ENCODE peak calls at places on chromosomes 13 and 19, in six cellular contexts. F is testis, E is heart left ventricle, I is heart right ventricle, L is HL-60, R is astrocyte. C is an unnamed sample. For H3K27me3, the result is how much of the 10 kb centered on the place peaks cover.

GRCh38 chr19:38250821-38251563 is 5.2 kb downstream of the PPP1R14A start:
- DNase-seq in F (peak), E (peak), I (peak), L (no peak), R (no peak), C (no peak)

GRCh38 chr13:106291006-106291405 is 244.5 kb downstream of the EFNB2 start:
- DNase-seq in F (no peak), E (no peak), I (no peak), L (no peak), R (peak), C (no peak)

GRCh38 chr19:29145756-29146155 is 67.2 kb downstream of the UQCRFS1 start:
- DNase-seq in F (no peak), E (no peak), I (no peak), L (no peak), R (no peak), C (no peak)

GRCh38 chr13:99468971-99469545 is 32.2 kb upstream of the TM9SF2 start:
- DNase-seq in F (no peak), E (no peak), I (no peak), L (peak), R (no peak), C (no peak)

GRCh38 chr19:5075603-5076002 is 106.7 kb downstream of the KDM4B start:
- DNase-seq in F (no peak), E (no peak), I (no peak), L (no peak), R (no peak), C (no peak)

GRCh38 chr19:8607386-8607785 is 3.1 kb downstream of the ADAMTS10 start:
- DNase-seq in F (peak), E (peak), I (peak), L (no peak), R (peak), C (no peak)

GRCh38 chr19:50046649-50047503 is 21.1 kb downstream of the ZNF473 start:
- DNase-seq in F (peak), E (peak), I (peak), L (peak), R (no peak), C (peak)

GRCh38 chr19:14315433-14315832 is 65.8 kb upstream of the ADGRE5 start:
- DNase-seq in F (no peak), E (no peak), I (no peak), L (no peak), R (no peak), C (no peak)

GRCh38 chr13:114203536-114203935 is 24.5 kb downstream of the CFAP97D2 start:
- DNase-seq in F (no peak), E (no peak), I (no peak), L (peak), R (no peak), C (no peak)

GRCh38 chr13:97307882-97308624 is 85.9 kb downstream of the MBNL2 start:
- DNase-seq in F (peak), E (peak), I (peak), L (no peak), R (peak), C (no peak)

GRCh38 chr19:13002389-13002898 is 7.2 kb downstream of the NFIX start:
- DNase-seq in F (no peak), E (peak), I (peak), L (no peak), R (no peak), C (no peak)

GRCh38 chr19:30078381-30078910 is 136.4 kb downstream of the URI1 start:
- DNase-seq in F (no peak), E (no peak), I (no peak), L (no peak), R (no peak), C (no peak)

GRCh38 chr19:15337202-15337601 is 4.9 kb upstream of the BRD4 start:
- DNase-seq in F (no peak), E (no peak), I (no peak), L (no peak), R (peak), C (no peak)

GRCh38 chr13:34352958-34353357 is 535.0 kb downstream of the RFC3 start:
- DNase-seq in F (no peak), E (no peak), I (no peak), L (no peak), R (no peak), C (no peak)

GRCh38 chr13:33611016-33611805 is 206.7 kb upstream of the RFC3 start:
- DNase-seq in F (peak), E (peak), I (peak), L (no peak), R (peak), C (no peak)

GRCh38 chr13:88196106-88196505 is 524.9 kb downstream of the SLITRK5 start:
- DNase-seq in F (no peak), E (no peak), I (no peak), L (no peak), R (no peak), C (no peak)

GRCh38 chr13:96422002-96422401 is 332.1 kb downstream of the HS6ST3 start:
- DNase-seq in F (no peak), E (no peak), I (no peak), L (no peak), R (no peak), C (no peak)

GRCh38 chr19:4279530-4280422 is 710 bp downstream of the SHD start:
- DNase-seq in F (no peak), E (no peak), I (no peak), L (no peak), R (no peak), C (no peak)

GRCh38 chr19:33300016-33300981 is 2.0 kb downstream of the CEBPA start:
- DNase-seq in F (no peak), E (no peak), I (peak), L (no peak), R (no peak), C (no peak)

GRCh38 chr19:33301900-33302174 is 497 bp downstream of the CEBPA start:
- DNase-seq in F (no peak), E (no peak), I (no peak), L (no peak), R (no peak), C (no peak)

GRCh38 chr19:33302175-33302973 is at the start of gene CEBPA:
- DNase-seq in F (peak), E (peak), I (peak), L (peak), R (peak), C (peak)

GRCh38 chr19:33302974-33303790 is 848 bp upstream of the CEBPA start:
- DNase-seq in F (peak), E (peak), I (peak), L (peak), R (peak), C (no peak)

DNA sequence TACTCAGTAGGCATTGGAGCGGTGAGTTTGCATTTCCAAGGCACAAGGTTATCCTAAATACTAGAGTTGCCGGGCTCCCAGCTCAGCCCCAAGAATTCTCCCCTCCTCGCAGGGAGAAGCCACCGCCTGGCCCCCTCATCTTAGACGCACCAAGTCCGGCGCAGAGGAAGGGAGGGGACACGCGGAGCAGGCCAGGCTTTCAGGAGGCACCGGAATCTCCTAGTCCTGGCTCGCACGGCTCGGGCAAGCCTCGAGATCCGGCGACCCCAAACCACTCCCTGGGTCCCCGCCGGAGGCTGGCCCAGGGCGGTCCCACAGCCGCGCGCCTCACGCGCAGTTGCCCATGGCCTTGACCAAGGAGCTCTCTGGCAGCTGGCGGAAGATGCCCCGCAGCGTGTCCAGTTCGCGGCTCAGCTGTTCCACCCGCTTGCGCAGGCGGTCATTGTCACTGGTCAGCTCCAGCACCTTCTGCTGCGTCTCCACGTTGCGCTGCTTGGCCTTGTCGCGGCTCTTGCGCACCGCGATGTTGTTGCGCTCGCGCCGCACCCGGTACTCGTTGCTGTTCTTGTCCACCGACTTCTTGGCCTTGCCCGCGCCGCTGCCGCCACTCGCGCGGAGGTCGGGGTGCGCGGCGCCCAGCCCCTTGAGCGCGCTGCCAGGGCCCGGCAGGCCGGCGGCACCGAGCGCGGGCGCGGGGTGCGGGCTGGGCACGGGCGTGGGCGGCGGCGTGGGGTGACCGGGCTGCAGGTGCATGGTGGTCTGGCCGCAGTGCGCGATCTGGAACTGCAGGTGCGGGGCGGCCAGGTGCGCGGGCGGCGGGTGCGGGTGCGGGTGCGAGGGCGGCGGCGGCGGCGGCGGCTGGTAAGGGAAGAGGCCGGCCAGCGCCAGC is 1.1 kb downstream of the CEBPA start:
- DNase-seq in F (no peak), E (no peak), I (no peak), L (no peak), R (no peak), C (no peak)
- H3K27ac ChIP-seq in F (no peak), E (no peak), I (peak), L (peak), R (no peak), C (no peak)

DNA sequence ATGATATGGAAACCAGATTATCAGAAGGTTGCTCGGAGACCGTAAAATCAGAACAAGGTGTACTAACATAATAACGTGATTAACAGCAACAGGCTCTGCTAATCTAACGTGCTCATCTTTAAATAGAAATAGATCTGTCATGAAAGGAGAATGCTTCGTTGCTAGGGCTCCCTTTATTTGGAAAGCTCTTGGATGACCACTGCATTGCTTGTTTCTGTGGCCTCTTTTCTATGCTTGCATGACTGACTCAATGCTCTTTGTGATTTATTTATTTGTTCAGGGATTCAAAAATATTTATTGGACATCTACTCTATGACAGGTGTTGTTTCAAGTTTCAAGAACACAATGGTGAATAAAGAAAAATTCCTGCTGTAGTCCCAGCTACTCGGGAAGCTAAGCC is 22.3 kb upstream of the ZDHHC20 start:
- DNase-seq in F (no peak), E (no peak), I (no peak), L (no peak), R (no peak), C (no peak)
- H3K27me3 ChIP-seq in F (under half), E (under half), I (under half), L (under half), R (under half), C (under half)

GRCh38 chr13:102012299-102013293 is 389.3 kb downstream of the FGF14 start:
- DNase-seq in F (no peak), E (peak), I (peak), L (no peak), R (no peak), C (no peak)
- H3K27ac ChIP-seq in F (no peak), E (peak), I (peak), L (no peak), R (no peak), C (no peak)

DNA sequence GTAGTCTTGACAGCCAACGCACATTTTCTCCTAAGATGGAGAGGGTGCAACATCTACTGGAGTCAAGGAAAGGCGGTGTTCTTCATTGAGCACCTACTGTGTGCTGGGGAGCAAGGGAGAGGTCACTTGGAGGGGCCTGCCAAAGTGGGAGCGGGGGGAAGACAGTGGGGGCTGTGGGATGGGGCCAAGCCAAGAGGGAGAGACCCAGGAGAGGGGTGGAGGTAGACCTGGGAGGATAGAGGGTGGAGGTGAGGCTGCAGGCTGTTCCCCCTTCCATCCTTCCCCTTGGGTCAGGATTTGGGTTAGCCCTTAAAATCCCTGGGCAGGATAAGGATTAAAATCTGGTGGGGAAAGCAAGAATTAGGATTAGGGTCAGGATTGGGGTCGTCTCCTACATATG is 1.7 kb upstream of the PLPP2 start:
- DNase-seq in F (no peak), E (no peak), I (no peak), L (no peak), R (no peak), C (no peak)
- H3K27me3 ChIP-seq in F (under half), E (under half), I (half or more), L (under half), R (under half), C (half or more)

DNA sequence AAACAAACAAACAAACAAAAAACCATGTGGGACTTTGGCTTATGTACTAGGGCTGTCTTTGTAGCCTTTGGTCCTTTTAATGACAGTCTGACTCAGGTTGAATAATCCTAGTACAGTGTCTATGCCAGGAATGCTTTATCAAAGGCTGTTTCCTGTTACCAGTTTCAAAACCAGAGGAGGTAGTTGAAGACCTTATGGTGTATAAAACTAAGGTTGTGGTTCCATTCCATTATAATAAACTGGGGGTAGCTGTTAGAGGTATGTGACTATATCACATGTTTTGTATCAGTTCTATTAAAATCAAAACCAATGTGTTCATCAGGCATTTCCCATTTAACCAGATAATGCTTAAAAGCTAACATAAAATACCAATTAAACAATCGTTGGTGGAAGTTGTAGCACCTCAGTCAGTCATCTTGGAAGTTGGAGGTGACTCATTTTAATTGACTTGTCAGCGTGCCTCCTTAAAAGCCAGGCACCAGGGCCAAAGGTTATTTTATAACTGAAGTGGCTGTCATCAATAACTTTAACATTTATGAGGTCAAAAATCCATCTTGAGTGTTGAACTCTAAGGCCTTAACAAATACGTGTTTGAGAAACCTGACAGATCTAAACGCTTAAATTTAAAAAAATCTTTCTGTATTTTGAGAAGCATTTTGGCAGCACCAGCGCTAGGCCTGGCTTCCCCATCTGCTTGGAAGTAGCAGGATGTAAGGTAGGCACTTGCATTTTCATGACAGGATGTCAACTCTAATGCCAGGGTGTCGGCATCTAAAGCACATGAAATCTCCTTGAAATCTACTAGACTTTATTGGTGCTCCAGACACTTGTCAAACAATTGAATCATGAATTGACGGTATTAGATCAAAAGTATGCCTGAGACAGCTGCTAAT is 162.5 kb downstream of the LMO7 start:
- DNase-seq in F (no peak), E (no peak), I (no peak), L (no peak), R (peak), C (no peak)
- H3K27ac ChIP-seq in F (no peak), E (no peak), I (peak), L (no peak), R (peak), C (no peak)

GRCh38 chr13:112893570-112894422 is 75.2 kb upstream of the MCF2L start:
- DNase-seq in F (no peak), E (no peak), I (peak), L (no peak), R (no peak), C (no peak)
- H3K27me3 ChIP-seq in F (under half), E (under half), I (under half), L (under half), R (under half), C (under half)

DNA sequence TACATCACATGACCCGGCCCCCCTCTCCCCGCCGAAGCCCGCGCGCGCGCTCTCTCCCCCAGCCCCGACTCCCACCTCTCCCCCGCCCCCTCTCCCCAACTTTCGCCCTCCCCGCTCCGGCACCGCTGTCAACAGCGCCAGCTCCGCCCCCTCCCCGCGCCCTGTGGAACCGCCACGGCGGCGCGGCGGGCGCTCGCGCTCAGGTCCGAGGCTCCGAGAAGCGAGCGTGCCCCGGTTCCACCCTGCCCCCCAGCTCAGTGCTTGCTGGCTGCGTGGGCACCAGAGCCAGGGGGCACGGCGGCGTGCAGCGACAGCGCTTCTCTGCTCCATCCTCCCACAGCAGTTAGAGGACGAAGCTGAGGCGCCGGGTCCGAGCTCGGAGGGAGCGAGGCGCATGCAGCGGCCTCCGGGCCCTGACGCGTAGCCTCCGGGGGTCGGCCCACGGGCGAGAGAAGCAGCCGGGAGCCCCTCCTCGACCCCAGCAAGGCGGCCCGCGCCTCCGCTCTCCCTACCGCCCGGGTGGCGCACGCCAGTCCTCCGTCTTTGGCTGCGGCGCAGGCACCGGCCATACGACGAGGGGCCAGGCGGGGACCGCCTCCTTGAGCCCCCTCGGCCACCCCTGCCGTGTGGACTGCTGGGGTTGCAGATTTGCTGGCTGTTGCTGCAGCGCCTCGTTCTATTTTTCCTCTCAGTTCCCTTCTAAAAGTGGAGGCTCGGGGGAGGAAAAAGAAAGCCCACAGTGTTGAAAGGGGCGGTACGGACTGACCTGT is 109.5 kb downstream of the KCNRG start:
- DNase-seq in F (peak), E (peak), I (peak), L (peak), R (peak), C (peak)
- H3K27ac ChIP-seq in F (peak), E (peak), I (peak), L (peak), R (peak), C (peak)

GRCh38 chr19:463483-464130 is 2.8 kb upstream of the SHC2 start:
- DNase-seq in F (no peak), E (no peak), I (no peak), L (no peak), R (no peak), C (no peak)

GRCh38 chr19:464146-464545 is 3.3 kb upstream of the SHC2 start:
- DNase-seq in F (no peak), E (no peak), I (no peak), L (no peak), R (no peak), C (no peak)

GRCh38 chr19:459724-460511 is 915 bp downstream of the SHC2 start:
- DNase-seq in F (peak), E (peak), I (peak), L (no peak), R (peak), C (no peak)

GRCh38 chr19:460877-461609 is at the start of gene SHC2:
- DNase-seq in F (no peak), E (peak), I (peak), L (no peak), R (no peak), C (no peak)

GRCh38 chr19:461664-462551 is 1.1 kb upstream of the SHC2 start:
- DNase-seq in F (peak), E (no peak), I (peak), L (no peak), R (no peak), C (no peak)
- H3K27me3 ChIP-seq in F (under half), E (under half), I (under half), L (under half), R (under half), C (under half)